ENCODE peak calls at places on chromosomes 3 and 15, in eight cellular contexts. G is cardiac fibroblast, Y is mesothelial cell of epicardium, J is stomach, M is esophagus muscularis mucosa, E is MM.1S, L is natural killer cell, F is nephron progenitor cell. I is an unnamed sample.

GRCh38 chr3:179181993-179182551 is 33.9 kb downstream of the PIK3CA start:
- DNase-seq in G (peak), Y (no peak), J (no peak), M (no peak), E (no peak), L (no peak), F (no peak), I (no peak)

GRCh38 chr3:63043631-63044030 is 168.4 kb upstream of the CADPS start:
- DNase-seq in G (no peak), Y (no peak), J (no peak), M (no peak), E (no peak), L (no peak), F (no peak), I (no peak)

GRCh38 chr3:63842127-63842526 is 21.5 kb downstream of the THOC7 start:
- DNase-seq in G (no peak), Y (no peak), J (no peak), M (no peak), E (no peak), L (no peak), F (no peak), I (no peak)

GRCh38 chr3:41369838-41370237 is 170.5 kb downstream of the CTNNB1 start:
- DNase-seq in G (peak), Y (no peak), J (no peak), M (no peak), E (no peak), L (no peak), F (no peak), I (no peak)

GRCh38 chr15:58346361-58346760 is 85.4 kb upstream of the LIPC start:
- DNase-seq in G (peak), Y (no peak), J (no peak), M (peak), E (no peak), L (no peak), F (no peak), I (no peak)

GRCh38 chr3:71614869-71615268 is 31.3 kb upstream of the FOXP1 start:
- DNase-seq in G (no peak), Y (no peak), J (no peak), M (no peak), E (no peak), L (no peak), F (no peak), I (no peak)

GRCh38 chr3:32495085-32495484 is 7.6 kb downstream of the CMTM6 start:
- DNase-seq in G (no peak), Y (no peak), J (no peak), M (no peak), E (no peak), L (no peak), F (no peak), I (no peak)

GRCh38 chr15:101286471-101287114 is 8.5 kb downstream of the SNRPA1 start:
- DNase-seq in G (no peak), Y (no peak), J (no peak), M (no peak), E (no peak), L (no peak), F (no peak), I (no peak)

GRCh38 chr3:141710888-141711616 is 27.0 kb upstream of the RNF7 start:
- DNase-seq in G (peak), Y (no peak), J (no peak), M (peak), E (no peak), L (no peak), F (no peak), I (no peak)

GRCh38 chr3:152737021-152737908 is 97.7 kb upstream of the P2RY1 start:
- DNase-seq in G (peak), Y (no peak), J (no peak), M (no peak), E (peak), L (no peak), F (no peak), I (no peak)

GRCh38 chr15:57379487-57379886 is 3.2 kb downstream of the CGNL1 start:
- DNase-seq in G (no peak), Y (no peak), J (no peak), M (no peak), E (no peak), L (no peak), F (no peak), I (no peak)

GRCh38 chr15:65414841-65415621 is 7.7 kb downstream of the IGDCC4 start:
- DNase-seq in G (no peak), Y (no peak), J (no peak), M (no peak), E (no peak), L (no peak), F (peak), I (peak)

GRCh38 chr15:89361451-89362202 is 27.0 kb upstream of the POLG start:
- DNase-seq in G (peak), Y (peak), J (peak), M (no peak), E (peak), L (peak), F (peak), I (peak)

GRCh38 chr3:71517206-71517855 is 66.2 kb downstream of the FOXP1 start:
- DNase-seq in G (no peak), Y (no peak), J (no peak), M (no peak), E (no peak), L (no peak), F (no peak), I (no peak)

GRCh38 chr15:31469801-31470545 is 143.3 kb downstream of the KLF13 start:
- DNase-seq in G (no peak), Y (no peak), J (peak), M (no peak), E (no peak), L (no peak), F (no peak), I (no peak)

GRCh38 chr3:189787622-189788021 is 156.4 kb downstream of the TP63 start:
- DNase-seq in G (peak), Y (no peak), J (no peak), M (no peak), E (no peak), L (no peak), F (no peak), I (no peak)

GRCh38 chr3:149448331-149448831 is 26.1 kb upstream of the TM4SF4 start:
- DNase-seq in G (peak), Y (no peak), J (no peak), M (peak), E (no peak), L (no peak), F (no peak), I (no peak)

GRCh38 chr15:61623746-61624145 is 394.6 kb upstream of the RORA start:
- DNase-seq in G (no peak), Y (no peak), J (no peak), M (no peak), E (no peak), L (no peak), F (no peak), I (no peak)

GRCh38 chr3:23546186-23546585 is 259.6 kb upstream of the UBE2E1 start:
- DNase-seq in G (peak), Y (no peak), J (no peak), M (no peak), E (no peak), L (no peak), F (no peak), I (no peak)

GRCh38 chr3:2921903-2922302 is 188.3 kb downstream of the IL5RA start:
- DNase-seq in G (peak), Y (no peak), J (no peak), M (no peak), E (peak), L (no peak), F (no peak), I (no peak)

GRCh38 chr3:83928391-83928790 is 1030.4 kb upstream of the CADM2 start:
- DNase-seq in G (peak), Y (no peak), J (no peak), M (no peak), E (peak), L (no peak), F (no peak), I (peak)

GRCh38 chr15:90839187-90840071 is 29.0 kb upstream of the FURIN start:
- DNase-seq in G (no peak), Y (no peak), J (peak), M (no peak), E (peak), L (no peak), F (no peak), I (no peak)

GRCh38 chr3:100489118-100489517 is 3.3 kb upstream of the TMEM45A start:
- DNase-seq in G (no peak), Y (no peak), J (no peak), M (no peak), E (no peak), L (no peak), F (no peak), I (no peak)

GRCh38 chr15:89090791-89091666 is 2.8 kb downstream of the ABHD2 start:
- DNase-seq in G (peak), Y (no peak), J (peak), M (peak), E (peak), L (peak), F (no peak), I (no peak)

GRCh38 chr15:89087066-89087829 is 1.0 kb upstream of the ABHD2 start:
- DNase-seq in G (no peak), Y (no peak), J (no peak), M (no peak), E (no peak), L (no peak), F (peak), I (no peak)

GRCh38 chr15:89690276-89691218 is at the start of the genes PEX11A and WDR93:
- DNase-seq in G (peak), Y (peak), J (peak), M (peak), E (peak), L (peak), F (peak), I (peak)

GRCh38 chr3:9216736-9217135 is 32.7 kb downstream of the SRGAP3 start:
- DNase-seq in G (no peak), Y (no peak), J (no peak), M (no peak), E (no peak), L (no peak), F (no peak), I (no peak)

GRCh38 chr3:156120528-156121251 is at the start of gene KCNAB1:
- DNase-seq in G (no peak), Y (no peak), J (no peak), M (peak), E (no peak), L (no peak), F (no peak), I (no peak)

GRCh38 chr15:91515188-91515754 is 338.2 kb upstream of the SLCO3A1 start:
- DNase-seq in G (peak), Y (no peak), J (no peak), M (no peak), E (peak), L (no peak), F (no peak), I (no peak)

GRCh38 chr3:8325306-8325705 is 176.3 kb upstream of the LMCD1 start:
- DNase-seq in G (no peak), Y (no peak), J (no peak), M (no peak), E (no peak), L (no peak), F (no peak), I (no peak)

GRCh38 chr3:57015912-57016311 is 44.6 kb upstream of the SPATA12 start:
- DNase-seq in G (no peak), Y (no peak), J (no peak), M (no peak), E (no peak), L (no peak), F (no peak), I (no peak)

GRCh38 chr15:34721802-34722795 is 32.7 kb downstream of the GJD2 start:
- DNase-seq in G (peak), Y (peak), J (no peak), M (no peak), E (no peak), L (no peak), F (peak), I (peak)

GRCh38 chr3:58205981-58206380 is 4.8 kb downstream of the DNASE1L3 start:
- DNase-seq in G (no peak), Y (no peak), J (no peak), M (no peak), E (no peak), L (no peak), F (no peak), I (no peak)

GRCh38 chr15:88115529-88116152 is 140.9 kb downstream of the NTRK3 start:
- DNase-seq in G (no peak), Y (no peak), J (no peak), M (no peak), E (no peak), L (no peak), F (no peak), I (no peak)

GRCh38 chr3:185280572-185281365 is 26.9 kb upstream of the EHHADH start:
- DNase-seq in G (peak), Y (no peak), J (no peak), M (no peak), E (peak), L (no peak), F (no peak), I (no peak)

GRCh38 chr15:101807345-101807945 is 4.1 kb downstream of the OR4F6 start:
- DNase-seq in G (peak), Y (no peak), J (no peak), M (no peak), E (no peak), L (no peak), F (no peak), I (no peak)

GRCh38 chr3:48039487-48040190 is 23.4 kb upstream of the MAP4 start:
- DNase-seq in G (peak), Y (no peak), J (no peak), M (no peak), E (no peak), L (no peak), F (no peak), I (no peak)

GRCh38 chr3:157501863-157502262 is 1.4 kb downstream of the VEPH1 start:
- DNase-seq in G (no peak), Y (no peak), J (no peak), M (no peak), E (no peak), L (no peak), F (peak), I (no peak)

GRCh38 chr3:157498374-157498773 is 4.8 kb downstream of the VEPH1 start:
- DNase-seq in G (no peak), Y (no peak), J (no peak), M (peak), E (no peak), L (no peak), F (no peak), I (no peak)

GRCh38 chr3:157500232-157500631 is 3.0 kb downstream of the VEPH1 start:
- DNase-seq in G (no peak), Y (no peak), J (no peak), M (no peak), E (no peak), L (no peak), F (no peak), I (no peak)

GRCh38 chr3:157495846-157496245 is 7.4 kb downstream of the VEPH1 start:
- DNase-seq in G (no peak), Y (no peak), J (no peak), M (no peak), E (no peak), L (no peak), F (no peak), I (no peak)

DNA sequence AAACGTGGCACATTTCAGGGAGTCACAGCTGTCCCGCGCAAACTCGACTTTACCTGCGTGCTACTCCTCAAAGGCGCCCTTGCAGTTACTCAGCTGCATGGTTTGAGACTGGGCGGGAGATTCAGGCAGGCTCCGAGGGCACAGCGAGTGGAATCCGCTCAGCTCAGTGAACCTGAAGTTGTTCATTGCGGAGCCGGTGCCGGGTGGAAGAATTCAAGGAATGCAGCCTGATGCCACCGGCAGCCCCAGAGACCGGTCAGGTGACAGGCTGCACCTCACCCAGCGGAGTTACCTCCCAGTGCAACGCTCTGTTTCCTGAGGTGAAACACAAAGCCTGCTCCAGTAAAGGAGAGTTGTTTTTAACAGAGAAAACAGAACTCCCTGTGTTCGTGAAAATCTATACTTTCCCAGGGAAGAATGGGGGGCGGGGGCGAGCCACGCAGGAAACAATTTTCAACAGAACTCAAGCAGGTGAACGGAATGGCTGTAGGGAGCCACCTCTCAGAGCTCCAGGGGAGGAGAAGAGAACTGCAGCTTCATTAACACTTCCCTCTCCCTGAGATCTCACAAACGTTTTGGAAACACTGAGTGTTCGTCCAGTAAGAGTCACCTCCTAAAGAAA is 3.8 kb downstream of the VEPH1 start:
- DNase-seq in G (no peak), Y (peak), J (peak), M (peak), E (peak), L (no peak), F (peak), I (peak)
- TF ChIP-seq CTCF in G (no peak), Y (no peak), J (no peak), M (no peak), E (peak), L (no peak), F (peak), I (no peak)

GRCh38 chr3:53486961-53487654 is 7.3 kb upstream of the CACNA1D start:
- DNase-seq in G (no peak), Y (no peak), J (no peak), M (peak), E (no peak), L (no peak), F (no peak), I (no peak)

GRCh38 chr3:53482227-53482626 is 12.2 kb upstream of the CACNA1D start:
- DNase-seq in G (no peak), Y (no peak), J (no peak), M (peak), E (no peak), L (no peak), F (no peak), I (no peak)

GRCh38 chr3:53485675-53486365 is 8.6 kb upstream of the CACNA1D start:
- DNase-seq in G (no peak), Y (no peak), J (no peak), M (peak), E (no peak), L (no peak), F (no peak), I (no peak)

GRCh38 chr3:53483821-53484220 is 10.6 kb upstream of the CACNA1D start:
- DNase-seq in G (no peak), Y (no peak), J (no peak), M (no peak), E (no peak), L (no peak), F (no peak), I (no peak)

DNA sequence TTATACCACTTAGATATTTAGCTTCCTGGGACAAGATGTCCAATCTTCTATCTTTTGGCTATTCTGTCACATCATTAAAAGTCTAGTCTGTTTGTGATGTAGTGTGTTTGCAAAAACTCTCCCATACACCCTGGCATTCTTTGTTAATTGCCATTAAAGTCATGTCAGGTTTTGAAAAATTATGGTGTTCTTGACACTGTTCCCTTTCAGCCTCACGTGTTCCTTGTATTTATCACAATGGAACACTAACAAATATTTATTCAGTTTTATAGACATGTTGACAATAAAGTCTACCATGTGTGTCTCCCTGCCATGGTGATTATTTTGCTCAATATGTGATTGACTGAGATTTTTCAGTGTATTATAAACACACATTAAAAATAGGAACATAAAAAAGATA is 9.4 kb upstream of the CACNA1D start:
- DNase-seq in G (no peak), Y (no peak), J (no peak), M (no peak), E (no peak), L (no peak), F (no peak), I (no peak)
- TF ChIP-seq CTCF in G (no peak), Y (no peak), J (no peak), M (no peak), E (no peak), L (no peak), F (no peak), I (no peak)

GRCh38 chr15:39931615-39932014 is 2.3 kb upstream of the EIF2AK4 start:
- DNase-seq in G (peak), Y (no peak), J (no peak), M (no peak), E (no peak), L (no peak), F (no peak), I (no peak)
- TF ChIP-seq CTCF in G (no peak), Y (no peak), J (no peak), M (no peak), E (no peak), L (no peak), F (no peak), I (no peak)

DNA sequence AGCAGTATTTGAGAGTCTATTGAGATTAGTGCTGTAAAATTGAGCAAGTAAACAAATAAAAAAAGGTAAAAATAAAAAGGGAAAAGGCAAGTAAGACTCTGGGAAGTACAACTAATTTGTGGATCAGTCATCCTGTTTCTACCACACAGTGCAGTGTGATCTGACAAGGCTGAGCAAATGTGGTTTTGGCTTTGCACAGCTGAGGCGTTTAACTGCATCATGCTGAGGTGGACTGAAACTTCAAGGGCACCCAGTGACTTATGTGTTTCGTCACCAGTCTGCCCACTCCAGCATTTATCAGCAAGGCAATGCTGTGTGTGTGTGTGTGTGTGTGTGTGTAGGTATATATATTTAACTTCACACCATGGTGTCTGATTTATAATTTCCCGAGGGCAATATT is 131.4 kb upstream of the SATB1 start:
- DNase-seq in G (no peak), Y (no peak), J (no peak), M (no peak), E (no peak), L (peak), F (no peak), I (no peak)
- TF ChIP-seq CTCF in G (no peak), Y (no peak), J (no peak), M (no peak), E (no peak), L (no peak), F (no peak), I (no peak)

DNA sequence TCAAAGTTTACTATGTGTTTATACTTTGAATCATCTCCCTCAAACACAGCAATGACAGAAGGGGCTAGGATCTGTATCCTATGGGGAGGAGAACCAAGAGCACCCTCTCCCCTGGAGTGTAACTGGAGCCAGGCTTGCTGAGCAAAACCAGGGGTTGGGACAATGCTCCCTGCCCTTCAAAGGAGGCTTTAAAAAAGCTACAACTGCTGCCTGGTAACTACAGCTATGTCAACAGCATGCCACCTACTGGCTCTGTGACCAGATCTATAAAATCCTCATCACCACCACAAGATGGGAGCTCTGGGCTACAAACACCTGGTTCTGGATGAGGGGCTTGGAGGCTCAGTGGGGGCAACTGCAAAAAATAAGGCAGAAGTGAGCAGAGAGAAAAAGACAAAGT is 61.9 kb downstream of the ANO10 start:
- DNase-seq in G (no peak), Y (no peak), J (no peak), M (no peak), E (no peak), L (no peak), F (no peak), I (no peak)
- TF ChIP-seq CTCF in G (no peak), Y (no peak), J (no peak), M (no peak), E (no peak), L (no peak), F (no peak), I (no peak)

DNA sequence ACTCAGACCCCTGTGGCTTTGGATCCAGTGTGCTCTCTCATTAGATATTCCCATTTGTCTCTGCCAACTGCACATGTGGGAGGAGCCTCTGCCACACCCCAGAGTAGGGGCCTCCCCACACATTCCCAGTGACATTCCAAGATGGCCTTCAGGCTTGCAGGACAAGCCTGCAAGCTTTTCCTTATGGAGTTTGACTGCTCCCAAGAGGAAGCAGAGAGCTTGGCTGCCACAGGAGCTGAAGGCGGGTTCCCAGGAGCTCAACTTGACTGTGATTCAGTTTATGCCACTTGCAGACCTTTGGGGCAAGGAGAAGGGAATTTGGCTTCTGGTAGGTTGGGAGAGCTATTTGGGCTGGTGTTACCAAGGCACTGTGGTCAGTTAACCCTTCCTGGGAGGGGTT is 22.5 kb upstream of the EPHB1 start:
- DNase-seq in G (no peak), Y (no peak), J (no peak), M (peak), E (no peak), L (no peak), F (no peak), I (no peak)
- TF ChIP-seq CTCF in G (no peak), Y (no peak), J (no peak), M (no peak), E (no peak), L (no peak), F (no peak), I (no peak)